ENCODE peak calls at places on chromosomes 6 and 20, in seven cellular contexts. A, Q, H, V, T, W and R are unnamed samples.

GRCh38 chr6:153367006-153367405 is 235.9 kb upstream of the RGS17 start:
- DNase-seq in A (no peak), Q (no peak), H (no peak), V (no peak), T (no peak), W (no peak), R (no peak)

GRCh38 chr20:58544891-58545290 is 29.7 kb upstream of the APCDD1L start:
- DNase-seq in A (no peak), Q (no peak), H (no peak), V (peak; percentile 22), T (no peak), W (no peak), R (no peak)

GRCh38 chr6:77021778-77022177 is 441.5 kb downstream of the HTR1B start:
- DNase-seq in A (no peak), Q (no peak), H (no peak), V (no peak), T (no peak), W (no peak), R (no peak)

GRCh38 chr6:39553811-39554802 is 171.1 kb downstream of the KIF6 start:
- DNase-seq in A (no peak), Q (no peak), H (no peak), V (no peak), T (no peak), W (no peak), R (no peak)

GRCh38 chr6:139029470-139030210 is 1.1 kb downstream of the ABRACL start:
- DNase-seq in A (peak; percentile 61), Q (peak; percentile 35), H (peak; percentile 44), V (peak; percentile 70), T (peak; percentile 34), W (peak; percentile 2), R (no peak)

GRCh38 chr6:36844232-36845170 is 5.3 kb upstream of the CPNE5 start:
- DNase-seq in A (no peak), Q (no peak), H (no peak), V (no peak), T (no peak), W (no peak), R (no peak)

GRCh38 chr6:142833054-142833453 is 111.9 kb downstream of the HIVEP2 start:
- DNase-seq in A (no peak), Q (no peak), H (no peak), V (no peak), T (no peak), W (no peak), R (no peak)

GRCh38 chr6:145836170-145836569 is 21.6 kb upstream of the FBXO30 start:
- DNase-seq in A (no peak), Q (no peak), H (no peak), V (no peak), T (no peak), W (no peak), R (no peak)

GRCh38 chr6:48986803-48987202 is 476.2 kb downstream of the MMUT start:
- DNase-seq in A (no peak), Q (no peak), H (no peak), V (no peak), T (no peak), W (no peak), R (no peak)

GRCh38 chr6:14280766-14281293 is 163.3 kb downstream of the CD83 start:
- DNase-seq in A (no peak), Q (no peak), H (no peak), V (peak; percentile 61), T (no peak), W (no peak), R (no peak)